ENCODE peak calls at places on chromosomes 6 and 20, in nine cellular contexts. One of them, this sample, is unnamed.

GRCh38 chr20:14721926-14722325 is 384.5 kb upstream of the FLRT3 start:
- DNase-seq in PC-3: peak
- DNase-seq in body of pancreas: no peak
- DNase-seq in dorsolateral prefrontal cortex: no peak
- DNase-seq in pancreas: no peak
- DNase-seq in OCI-LY7: no peak
- DNase-seq in right lobe of liver: no peak
- DNase-seq in heart left ventricle: no peak
- DNase-seq in lung: no peak
- DNase-seq in this sample: no peak

GRCh38 chr20:32966881-32967781 is 37.1 kb downstream of the SUN5 start:
- DNase-seq in PC-3: no peak
- DNase-seq in body of pancreas: no peak
- DNase-seq in dorsolateral prefrontal cortex: peak
- DNase-seq in pancreas: no peak
- DNase-seq in OCI-LY7: no peak
- DNase-seq in right lobe of liver: peak
- DNase-seq in heart left ventricle: peak
- DNase-seq in lung: peak
- DNase-seq in this sample: no peak

GRCh38 chr6:16271415-16271814 is 33.0 kb downstream of the GMPR start:
- DNase-seq in PC-3: no peak
- DNase-seq in body of pancreas: no peak
- DNase-seq in dorsolateral prefrontal cortex: no peak
- DNase-seq in pancreas: no peak
- DNase-seq in OCI-LY7: no peak
- DNase-seq in right lobe of liver: no peak
- DNase-seq in heart left ventricle: no peak
- DNase-seq in lung: no peak
- DNase-seq in this sample: no peak

GRCh38 chr6:159951772-159952171 is 17.1 kb upstream of the IGF2R start:
- DNase-seq in PC-3: no peak
- DNase-seq in body of pancreas: no peak
- DNase-seq in dorsolateral prefrontal cortex: no peak
- DNase-seq in pancreas: no peak
- DNase-seq in OCI-LY7: no peak
- DNase-seq in right lobe of liver: no peak
- DNase-seq in heart left ventricle: peak
- DNase-seq in lung: no peak
- DNase-seq in this sample: no peak

GRCh38 chr6:33778475-33779121 is 10.3 kb downstream of the LEMD2 start:
- DNase-seq in PC-3: no peak
- DNase-seq in body of pancreas: no peak
- DNase-seq in dorsolateral prefrontal cortex: no peak
- DNase-seq in pancreas: no peak
- DNase-seq in OCI-LY7: no peak
- DNase-seq in right lobe of liver: no peak
- DNase-seq in heart left ventricle: no peak
- DNase-seq in lung: no peak
- DNase-seq in this sample: no peak

GRCh38 chr6:150297327-150298028 is 71.3 kb upstream of the IYD start:
- DNase-seq in PC-3: peak
- DNase-seq in body of pancreas: no peak
- DNase-seq in dorsolateral prefrontal cortex: no peak
- DNase-seq in pancreas: no peak
- DNase-seq in OCI-LY7: no peak
- DNase-seq in right lobe of liver: no peak
- DNase-seq in heart left ventricle: peak
- DNase-seq in lung: no peak
- DNase-seq in this sample: no peak

GRCh38 chr6:151647871-151648639 is 154.2 kb downstream of the CCDC170 start:
- DNase-seq in PC-3: peak
- DNase-seq in body of pancreas: no peak
- DNase-seq in dorsolateral prefrontal cortex: no peak
- DNase-seq in pancreas: no peak
- DNase-seq in OCI-LY7: peak
- DNase-seq in right lobe of liver: no peak
- DNase-seq in heart left ventricle: no peak
- DNase-seq in lung: no peak
- DNase-seq in this sample: peak

GRCh38 chr6:7085911-7086310 is 21.9 kb upstream of the RREB1 start:
- DNase-seq in PC-3: peak
- DNase-seq in body of pancreas: peak
- DNase-seq in dorsolateral prefrontal cortex: no peak
- DNase-seq in pancreas: no peak
- DNase-seq in OCI-LY7: no peak
- DNase-seq in right lobe of liver: peak
- DNase-seq in heart left ventricle: peak
- DNase-seq in lung: peak
- DNase-seq in this sample: peak

GRCh38 chr20:38091447-38092216 is 58.1 kb downstream of the RPRD1B start:
- DNase-seq in PC-3: no peak
- DNase-seq in body of pancreas: no peak
- DNase-seq in dorsolateral prefrontal cortex: no peak
- DNase-seq in pancreas: no peak
- DNase-seq in OCI-LY7: peak
- DNase-seq in right lobe of liver: no peak
- DNase-seq in heart left ventricle: no peak
- DNase-seq in lung: no peak
- DNase-seq in this sample: no peak

GRCh38 chr20:38094968-38095689 is 61.6 kb downstream of the RPRD1B start:
- DNase-seq in PC-3: no peak
- DNase-seq in body of pancreas: no peak
- DNase-seq in dorsolateral prefrontal cortex: no peak
- DNase-seq in pancreas: no peak
- DNase-seq in OCI-LY7: no peak
- DNase-seq in right lobe of liver: no peak
- DNase-seq in heart left ventricle: no peak
- DNase-seq in lung: no peak
- DNase-seq in this sample: peak

GRCh38 chr20:38092260-38092857 is 58.8 kb downstream of the RPRD1B start:
- DNase-seq in PC-3: no peak
- DNase-seq in body of pancreas: no peak
- DNase-seq in dorsolateral prefrontal cortex: no peak
- DNase-seq in pancreas: no peak
- DNase-seq in OCI-LY7: no peak
- DNase-seq in right lobe of liver: no peak
- DNase-seq in heart left ventricle: no peak
- DNase-seq in lung: no peak
- DNase-seq in this sample: no peak

GRCh38 chr20:38093641-38094077 is 60.1 kb downstream of the RPRD1B start:
- DNase-seq in PC-3: no peak
- DNase-seq in body of pancreas: no peak
- DNase-seq in dorsolateral prefrontal cortex: no peak
- DNase-seq in pancreas: no peak
- DNase-seq in OCI-LY7: no peak
- DNase-seq in right lobe of liver: no peak
- DNase-seq in heart left ventricle: no peak
- DNase-seq in lung: no peak
- DNase-seq in this sample: no peak

DNA sequence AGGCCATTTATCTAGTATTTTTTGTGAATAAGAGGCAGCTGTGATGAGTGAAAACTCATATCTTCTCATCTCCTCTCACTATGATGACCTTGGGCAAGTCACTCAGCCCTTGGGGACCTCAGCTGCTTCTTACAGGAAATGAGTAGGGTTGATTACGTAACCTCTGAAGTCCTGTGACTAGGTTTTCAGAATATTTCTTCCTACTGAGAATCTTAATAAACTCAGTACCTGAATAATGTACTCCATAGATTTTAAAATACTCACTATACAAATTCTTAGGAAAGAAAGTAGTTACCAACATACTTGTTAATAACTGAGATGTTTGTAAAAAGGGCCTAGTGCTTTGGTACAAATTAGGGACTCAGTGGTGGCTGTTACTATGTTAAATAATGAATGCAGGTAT is 60.8 kb downstream of the RPRD1B start:
- DNase-seq in PC-3: peak
- DNase-seq in body of pancreas: peak
- DNase-seq in dorsolateral prefrontal cortex: no peak
- DNase-seq in pancreas: peak
- DNase-seq in OCI-LY7: peak
- DNase-seq in right lobe of liver: no peak
- DNase-seq in heart left ventricle: peak
- DNase-seq in lung: no peak
- DNase-seq in this sample: no peak
- H3K4me3 ChIP-seq in PC-3: no peak
- H3K4me3 ChIP-seq in body of pancreas: no peak
- H3K4me3 ChIP-seq in dorsolateral prefrontal cortex: no peak
- H3K4me3 ChIP-seq in pancreas: no peak
- H3K4me3 ChIP-seq in OCI-LY7: no peak
- H3K4me3 ChIP-seq in right lobe of liver: no peak
- H3K4me3 ChIP-seq in heart left ventricle: no peak
- H3K4me3 ChIP-seq in lung: no peak
- H3K4me3 ChIP-seq in this sample: no peak

DNA sequence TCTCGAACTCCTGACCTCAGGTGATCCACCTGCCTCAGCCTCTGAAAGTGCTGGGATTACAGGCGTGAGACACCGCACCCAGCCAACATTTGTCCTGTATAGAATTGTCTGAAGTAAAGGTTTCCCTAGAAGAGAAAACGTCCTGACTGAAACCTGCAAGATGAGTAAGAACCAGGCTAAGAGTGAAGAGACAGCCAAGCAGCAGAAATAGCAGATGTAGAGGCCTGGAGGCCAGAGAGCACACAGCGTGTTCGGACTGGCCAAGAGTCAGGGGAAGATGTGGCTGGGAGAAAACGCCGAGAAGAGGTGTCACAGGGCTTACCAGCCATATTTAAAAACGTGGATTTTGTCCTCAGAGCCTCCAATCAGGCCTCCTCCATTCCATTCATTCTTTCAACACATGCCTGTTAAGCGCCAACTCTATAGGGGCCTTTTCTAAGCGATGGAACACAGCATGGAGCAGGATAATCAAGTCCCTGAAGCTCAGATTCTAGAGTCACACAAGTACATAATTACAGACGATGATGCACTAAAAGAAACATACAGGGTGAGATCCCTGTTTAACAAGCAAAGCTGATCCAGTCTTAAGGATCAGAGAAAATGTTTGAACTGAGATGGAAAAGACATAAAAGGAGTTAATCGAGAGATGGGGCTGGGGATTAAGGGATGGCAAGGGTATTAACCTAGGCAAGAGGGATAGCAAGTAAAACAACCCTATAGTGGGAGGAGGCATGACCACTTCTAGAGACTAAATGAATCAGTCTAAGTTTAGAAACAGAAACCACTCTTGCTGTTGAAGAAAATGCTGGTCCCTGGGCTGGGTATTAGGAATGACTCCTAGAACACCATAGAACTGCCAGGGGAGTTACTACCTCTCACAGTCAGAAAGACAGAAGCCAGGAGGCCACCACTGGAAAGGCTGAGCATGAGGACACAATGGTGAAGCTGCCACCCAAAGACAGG is 4.8 kb downstream of the ZCCHC3 start:
- DNase-seq in PC-3: no peak
- DNase-seq in body of pancreas: no peak
- DNase-seq in dorsolateral prefrontal cortex: no peak
- DNase-seq in pancreas: no peak
- DNase-seq in OCI-LY7: no peak
- DNase-seq in right lobe of liver: no peak
- DNase-seq in heart left ventricle: no peak
- DNase-seq in lung: no peak
- DNase-seq in this sample: peak
- H3K27ac ChIP-seq in PC-3: no peak
- H3K27ac ChIP-seq in body of pancreas: no peak
- H3K27ac ChIP-seq in dorsolateral prefrontal cortex: peak
- H3K27ac ChIP-seq in pancreas: no peak
- H3K27ac ChIP-seq in OCI-LY7: no peak
- H3K27ac ChIP-seq in right lobe of liver: peak
- H3K27ac ChIP-seq in heart left ventricle: no peak
- H3K27ac ChIP-seq in lung: no peak
- H3K27ac ChIP-seq in this sample: peak

GRCh38 chr6:78863576-78863975 is 3.8 kb upstream of the IRAK1BP1 start:
- DNase-seq in PC-3: no peak
- DNase-seq in body of pancreas: no peak
- DNase-seq in dorsolateral prefrontal cortex: no peak
- DNase-seq in pancreas: no peak
- DNase-seq in OCI-LY7: no peak
- DNase-seq in right lobe of liver: no peak
- DNase-seq in heart left ventricle: no peak
- DNase-seq in lung: no peak
- DNase-seq in this sample: no peak

GRCh38 chr6:78867370-78868040 is at the start of gene IRAK1BP1:
- DNase-seq in PC-3: peak
- DNase-seq in body of pancreas: peak
- DNase-seq in dorsolateral prefrontal cortex: peak
- DNase-seq in pancreas: peak
- DNase-seq in OCI-LY7: peak
- DNase-seq in right lobe of liver: peak
- DNase-seq in heart left ventricle: peak
- DNase-seq in lung: peak
- DNase-seq in this sample: peak

GRCh38 chr6:78864957-78865356 is 2.4 kb upstream of the IRAK1BP1 start:
- DNase-seq in PC-3: no peak
- DNase-seq in body of pancreas: no peak
- DNase-seq in dorsolateral prefrontal cortex: no peak
- DNase-seq in pancreas: no peak
- DNase-seq in OCI-LY7: no peak
- DNase-seq in right lobe of liver: no peak
- DNase-seq in heart left ventricle: no peak
- DNase-seq in lung: no peak
- DNase-seq in this sample: no peak

GRCh38 chr6:78867020-78867369 is 356 bp upstream of the IRAK1BP1 start:
- DNase-seq in PC-3: no peak
- DNase-seq in body of pancreas: no peak
- DNase-seq in dorsolateral prefrontal cortex: no peak
- DNase-seq in pancreas: no peak
- DNase-seq in OCI-LY7: no peak
- DNase-seq in right lobe of liver: no peak
- DNase-seq in heart left ventricle: no peak
- DNase-seq in lung: no peak
- DNase-seq in this sample: no peak

DNA sequence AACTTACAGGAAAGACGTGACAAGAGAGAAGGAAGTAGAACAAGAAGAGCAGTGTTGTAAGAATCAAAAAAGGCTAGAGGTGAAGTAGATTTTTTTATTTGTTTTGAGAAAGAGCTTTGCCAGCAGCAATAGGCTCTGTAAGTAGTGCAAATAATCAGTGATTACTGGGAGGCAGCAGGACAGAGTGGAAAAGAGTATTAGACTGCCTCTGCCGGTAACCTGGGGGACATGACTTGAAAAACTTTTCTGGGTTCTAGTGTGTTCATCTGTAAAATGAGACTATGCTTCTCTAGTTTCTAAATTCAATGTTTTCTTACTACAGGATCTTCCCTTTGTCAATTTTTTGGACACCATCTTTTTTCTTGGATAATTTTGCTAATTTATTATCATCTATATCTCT is 5.8 kb upstream of the IRAK1BP1 start:
- DNase-seq in PC-3: peak
- DNase-seq in body of pancreas: no peak
- DNase-seq in dorsolateral prefrontal cortex: no peak
- DNase-seq in pancreas: no peak
- DNase-seq in OCI-LY7: peak
- DNase-seq in right lobe of liver: no peak
- DNase-seq in heart left ventricle: no peak
- DNase-seq in lung: no peak
- DNase-seq in this sample: no peak
- TF ChIP-seq CTCF in PC-3: peak
- TF ChIP-seq CTCF in body of pancreas: no peak
- TF ChIP-seq CTCF in dorsolateral prefrontal cortex: no peak
- TF ChIP-seq CTCF in pancreas: no peak
- TF ChIP-seq CTCF in OCI-LY7: peak
- TF ChIP-seq CTCF in right lobe of liver: no peak
- TF ChIP-seq CTCF in heart left ventricle: no peak
- TF ChIP-seq CTCF in lung: no peak
- TF ChIP-seq CTCF in this sample: peak

GRCh38 chr20:21510995-21511394 is 2.9 kb downstream of the NKX2-2 start:
- DNase-seq in PC-3: no peak
- DNase-seq in body of pancreas: no peak
- DNase-seq in dorsolateral prefrontal cortex: no peak
- DNase-seq in pancreas: no peak
- DNase-seq in OCI-LY7: no peak
- DNase-seq in right lobe of liver: peak
- DNase-seq in heart left ventricle: no peak
- DNase-seq in lung: no peak
- DNase-seq in this sample: no peak

GRCh38 chr20:21511485-21511849 is 2.4 kb downstream of the NKX2-2 start:
- DNase-seq in PC-3: no peak
- DNase-seq in body of pancreas: no peak
- DNase-seq in dorsolateral prefrontal cortex: no peak
- DNase-seq in pancreas: no peak
- DNase-seq in OCI-LY7: no peak
- DNase-seq in right lobe of liver: peak
- DNase-seq in heart left ventricle: no peak
- DNase-seq in lung: no peak
- DNase-seq in this sample: no peak

GRCh38 chr20:21512634-21513180 is 1.2 kb downstream of the NKX2-2 start:
- DNase-seq in PC-3: no peak
- DNase-seq in body of pancreas: no peak
- DNase-seq in dorsolateral prefrontal cortex: no peak
- DNase-seq in pancreas: no peak
- DNase-seq in OCI-LY7: no peak
- DNase-seq in right lobe of liver: peak
- DNase-seq in heart left ventricle: no peak
- DNase-seq in lung: no peak
- DNase-seq in this sample: no peak

GRCh38 chr20:21513181-21513663 is 642 bp downstream of the NKX2-2 start:
- DNase-seq in PC-3: no peak
- DNase-seq in body of pancreas: no peak
- DNase-seq in dorsolateral prefrontal cortex: no peak
- DNase-seq in pancreas: no peak
- DNase-seq in OCI-LY7: no peak
- DNase-seq in right lobe of liver: peak
- DNase-seq in heart left ventricle: no peak
- DNase-seq in lung: no peak
- DNase-seq in this sample: no peak

DNA sequence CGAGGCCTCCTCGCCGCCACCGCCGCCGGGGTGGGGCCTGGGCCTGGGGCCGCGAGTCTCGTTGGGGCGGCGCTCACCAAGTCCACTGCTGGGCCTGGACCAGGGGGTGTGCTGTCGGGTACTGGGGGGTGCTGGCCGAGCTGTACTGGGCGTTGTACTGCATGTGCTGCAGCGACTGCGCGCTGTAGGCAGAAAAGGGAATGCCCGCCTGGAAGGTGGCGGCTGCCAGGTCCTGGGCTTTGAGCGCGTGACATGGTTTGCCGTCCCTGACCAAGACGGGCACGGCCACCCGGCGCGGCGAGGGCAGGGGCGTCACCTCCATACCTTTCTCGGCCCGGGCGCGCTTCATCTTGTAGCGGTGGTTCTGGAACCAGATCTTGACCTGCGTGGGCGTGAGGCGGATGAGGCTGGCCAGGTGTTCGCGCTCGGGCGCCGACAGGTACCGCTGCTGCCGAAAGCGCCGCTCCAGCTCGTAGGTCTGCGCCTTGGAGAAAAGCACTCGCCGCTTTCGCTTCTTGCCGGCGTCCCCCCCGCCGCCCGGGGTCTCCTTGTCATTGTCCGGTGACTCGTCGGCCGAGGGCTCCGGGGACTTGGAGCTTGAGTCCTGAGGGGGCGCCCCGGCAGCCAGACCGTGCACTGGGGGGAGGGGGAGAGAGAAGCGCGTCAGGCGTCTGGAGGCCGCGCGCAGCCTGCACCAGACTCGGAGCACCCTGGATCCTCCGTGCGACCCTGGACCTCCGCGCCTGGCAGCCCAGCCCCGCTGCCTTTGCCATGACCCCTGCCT is 1.8 kb downstream of the NKX2-2 start:
- DNase-seq in PC-3: no peak
- DNase-seq in body of pancreas: no peak
- DNase-seq in dorsolateral prefrontal cortex: no peak
- DNase-seq in pancreas: no peak
- DNase-seq in OCI-LY7: no peak
- DNase-seq in right lobe of liver: peak
- DNase-seq in heart left ventricle: no peak
- DNase-seq in lung: no peak
- DNase-seq in this sample: no peak
- H3K4me3 ChIP-seq in PC-3: peak
- H3K4me3 ChIP-seq in body of pancreas: no peak
- H3K4me3 ChIP-seq in dorsolateral prefrontal cortex: peak
- H3K4me3 ChIP-seq in pancreas: no peak
- H3K4me3 ChIP-seq in OCI-LY7: no peak
- H3K4me3 ChIP-seq in right lobe of liver: no peak
- H3K4me3 ChIP-seq in heart left ventricle: no peak
- H3K4me3 ChIP-seq in lung: no peak
- H3K4me3 ChIP-seq in this sample: no peak

This sample was measured in WERI-Rb-1.